ENCODE peak calls at places on chromosomes 11 and 22, in nine cellular contexts. I, W, B, E, X, N, P, A and D are unnamed samples.
A peak's percentile ranks its signal among the peaks of the same experiment; 100 is the strongest.

GRCh38 chr11:128582496-128583366 is 4.6 kb downstream of the ETS1 start:
- DNase-seq in I (peak; percentile 89), W (no peak), B (peak; percentile 45), E (peak; percentile 92), X (peak; percentile 38), N (peak; percentile 96), P (peak; percentile 34), A (no peak), D (no peak)

GRCh38 chr11:113288286-113288863 is 26.0 kb upstream of the TTC12 start:
- DNase-seq in I (no peak), W (no peak), B (no peak), E (no peak), X (no peak), N (no peak), P (no peak), A (no peak), D (no peak)

GRCh38 chr22:31929126-31929928 is 15.0 kb upstream of the YWHAH start:
- DNase-seq in I (peak; percentile 42), W (no peak), B (peak; percentile 78), E (no peak), X (no peak), N (peak; percentile 74), P (no peak), A (no peak), D (no peak)

GRCh38 chr11:78313181-78313788 is 104.3 kb downstream of the GAB2 start:
- DNase-seq in I (no peak), W (no peak), B (no peak), E (peak; percentile 79), X (no peak), N (peak; percentile 95), P (no peak), A (no peak), D (no peak)

GRCh38 chr11:41714101-41714500 is 254.6 kb upstream of the LRRC4C start:
- DNase-seq in I (no peak), W (no peak), B (no peak), E (no peak), X (no peak), N (no peak), P (no peak), A (no peak), D (no peak)

GRCh38 chr11:120125005-120125404 is 12.9 kb downstream of the TRIM29 start:
- DNase-seq in I (no peak), W (no peak), B (no peak), E (no peak), X (no peak), N (peak; percentile 57), P (no peak), A (no peak), D (no peak)

GRCh38 chr11:100562102-100562501 is 125.0 kb upstream of the ARHGAP42 start:
- DNase-seq in I (peak; percentile 66), W (no peak), B (no peak), E (peak; percentile 86), X (no peak), N (peak; percentile 80), P (no peak), A (no peak), D (no peak)

GRCh38 chr22:22770280-22770871 is 117.2 kb upstream of the IGLL5 start:
- DNase-seq in I (no peak), W (peak; percentile 68), B (no peak), E (peak; percentile 44), X (peak; percentile 23), N (peak; percentile 55), P (peak; percentile 30), A (no peak), D (peak; percentile 29)

GRCh38 chr11:78795862-78796261 is 221.2 kb upstream of the NARS2 start:
- DNase-seq in I (no peak), W (no peak), B (no peak), E (no peak), X (no peak), N (no peak), P (no peak), A (no peak), D (no peak)

GRCh38 chr11:5275369-5276110 is 5.8 kb upstream of the HBE1 start:
- DNase-seq in I (no peak), W (no peak), B (no peak), E (peak; percentile 9), X (no peak), N (no peak), P (no peak), A (no peak), D (no peak)

GRCh38 chr11:90840071-90840470 is 617.2 kb upstream of the CHORDC1 start:
- DNase-seq in I (no peak), W (no peak), B (no peak), E (no peak), X (no peak), N (no peak), P (no peak), A (no peak), D (no peak)

GRCh38 chr22:44691796-44692661 is 10.0 kb upstream of the PRR5 start:
- DNase-seq in I (no peak), W (no peak), B (no peak), E (no peak), X (no peak), N (no peak), P (no peak), A (no peak), D (no peak)

GRCh38 chr11:8356731-8357504 is 93.2 kb upstream of the LMO1 start:
- DNase-seq in I (no peak), W (no peak), B (peak; percentile 47), E (peak; percentile 53), X (no peak), N (peak; percentile 23), P (peak; percentile 26), A (no peak), D (no peak)

GRCh38 chr11:116467809-116468208 is 305.0 kb downstream of the BUD13 start:
- DNase-seq in I (no peak), W (no peak), B (no peak), E (no peak), X (peak; percentile 10), N (no peak), P (no peak), A (no peak), D (no peak)

GRCh38 chr11:46277313-46277622 is 194 bp upstream of the CREB3L1 start:
- DNase-seq in I (no peak), W (no peak), B (no peak), E (peak; percentile 71), X (no peak), N (peak; percentile 88), P (no peak), A (no peak), D (peak; percentile 68)

GRCh38 chr11:44003736-44004451 is 43.9 kb upstream of the ACCSL start:
- DNase-seq in I (no peak), W (no peak), B (no peak), E (no peak), X (no peak), N (no peak), P (no peak), A (no peak), D (no peak)

GRCh38 chr11:130585545-130585944 is 137.1 kb downstream of the ADAMTS15 start:
- DNase-seq in I (no peak), W (no peak), B (no peak), E (peak; percentile 44), X (no peak), N (peak; percentile 38), P (no peak), A (no peak), D (no peak)

GRCh38 chr11:14773755-14774154 is 118.3 kb downstream of the CYP2R1 start:
- DNase-seq in I (no peak), W (no peak), B (no peak), E (peak; percentile 64), X (no peak), N (peak; percentile 4), P (no peak), A (no peak), D (no peak)
- TF ChIP-seq CTCF in I (peak; percentile 35), W (peak; percentile 38), B (no peak), E (peak; percentile 38), X (no peak), N (peak; percentile 26), P (no peak), A (no peak), D (no peak)

DNA sequence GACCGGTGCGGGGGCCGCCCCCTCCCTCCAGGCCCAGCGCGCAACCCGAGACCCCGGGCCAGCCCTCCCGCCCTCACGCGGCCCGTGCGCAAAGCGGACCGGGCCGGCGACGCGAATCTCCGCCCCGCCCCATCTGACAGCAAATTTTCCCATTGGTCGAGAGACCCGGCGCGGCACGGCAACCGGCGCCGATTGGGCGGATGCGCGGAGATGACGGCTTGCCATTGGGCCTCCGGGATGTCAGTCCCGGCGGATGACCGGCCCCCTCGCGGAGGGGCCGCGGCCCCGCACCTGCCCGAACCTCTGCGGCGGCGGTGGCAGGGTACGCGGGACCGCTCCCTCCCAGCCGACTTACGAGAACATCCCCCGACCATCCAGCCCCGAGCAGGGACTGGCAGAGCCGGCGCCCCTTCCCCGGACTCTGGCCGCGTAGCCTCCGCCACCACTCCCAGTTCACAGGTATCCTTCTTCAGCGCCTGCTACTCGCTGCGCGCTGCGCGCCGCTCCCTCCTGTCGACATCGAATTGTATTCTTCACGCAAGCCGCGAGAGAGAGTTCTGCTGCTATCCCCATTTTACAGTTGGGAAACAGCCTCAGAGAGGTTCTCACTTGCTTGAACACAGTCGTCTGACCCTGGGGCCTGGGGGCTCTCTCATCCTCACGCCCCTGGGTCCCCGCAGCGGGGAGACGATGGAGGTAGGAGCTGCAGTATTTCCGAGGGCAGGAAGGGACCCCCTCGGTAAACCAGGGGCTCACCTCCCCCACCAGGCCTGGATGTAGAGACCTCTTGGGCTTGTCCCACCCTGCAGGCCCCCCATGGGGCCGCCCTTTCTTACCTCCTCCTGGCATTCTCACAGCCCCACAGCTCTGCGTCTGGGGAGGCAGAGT is at the start of gene ARVCF:
- DNase-seq in I (peak; percentile 73), W (peak; percentile 87), B (peak; percentile 95), E (peak; percentile 92), X (peak; percentile 83), N (peak; percentile 96), P (peak; percentile 94), A (peak; percentile 91), D (peak; percentile 100)
- TF ChIP-seq CTCF in I (no peak), W (peak; percentile 19), B (no peak), E (peak; percentile 10), X (no peak), N (no peak), P (peak; percentile 12), A (no peak), D (no peak)

DNA sequence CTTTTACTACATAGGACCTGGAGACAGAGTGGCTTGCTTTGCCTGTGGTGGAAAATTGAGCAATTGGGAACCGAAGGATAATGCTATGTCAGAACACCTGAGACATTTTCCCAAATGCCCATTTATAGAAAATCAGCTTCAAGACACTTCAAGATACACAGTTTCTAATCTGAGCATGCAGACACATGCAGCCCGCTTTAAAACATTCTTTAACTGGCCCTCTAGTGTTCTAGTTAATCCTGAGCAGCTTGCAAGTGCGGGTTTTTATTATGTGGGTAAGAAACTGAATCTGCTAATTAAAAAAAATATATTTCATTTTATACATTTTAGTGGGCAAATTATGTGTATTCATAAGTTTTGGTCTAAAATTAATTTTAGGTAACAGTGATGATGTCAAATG is 7.8 kb downstream of the BIRC3 start:
- DNase-seq in I (no peak), W (no peak), B (no peak), E (no peak), X (no peak), N (no peak), P (no peak), A (no peak), D (no peak)
- TF ChIP-seq CTCF in I (no peak), W (no peak), B (no peak), E (no peak), X (no peak), N (no peak), P (no peak), A (no peak), D (no peak)

DNA sequence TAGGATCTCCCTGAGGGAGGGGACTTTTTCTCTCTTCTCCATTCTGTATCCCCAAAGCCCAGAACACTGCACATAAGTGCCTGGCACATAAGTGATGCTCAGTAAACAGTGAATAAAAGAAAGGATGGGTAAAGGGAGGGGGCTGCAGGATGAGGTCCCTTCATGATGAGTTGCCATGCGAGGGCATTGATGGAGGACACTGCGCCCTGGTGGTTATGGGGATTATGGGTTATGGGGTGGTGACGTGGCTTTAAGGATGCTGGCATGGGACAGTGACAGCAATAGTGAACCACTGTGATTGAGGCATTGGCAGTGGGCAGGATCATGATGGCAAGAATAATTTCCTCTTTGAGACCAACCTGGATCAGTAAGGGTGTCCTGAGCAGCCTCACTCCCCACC is 43.9 kb upstream of the LRRC32 start:
- DNase-seq in I (no peak), W (no peak), B (no peak), E (no peak), X (no peak), N (no peak), P (no peak), A (no peak), D (no peak)
- TF ChIP-seq CTCF in I (no peak), W (no peak), B (no peak), E (no peak), X (no peak), N (no peak), P (no peak), A (no peak), D (no peak)